ENCODE peak calls at places on chromosomes 7 and 10, in six cellular contexts. U, F, Q, L, R and J are unnamed samples.

GRCh38 chr10:49161411-49161997 is 26.7 kb downstream of the TMEM273 start:
- DNase-seq in Q (no peak), U (peak), L (no peak), F (peak), R (no peak), J (peak)

GRCh38 chr10:66353422-66353821 is 572.4 kb upstream of the LRRTM3 start:
- DNase-seq in R (no peak), Q (no peak), L (no peak), U (no peak), F (no peak), J (no peak)

GRCh38 chr7:157752832-157753291 is 416.1 kb downstream of the DNAJB6 start:
- DNase-seq in Q (no peak), F (no peak), U (peak), L (no peak), R (no peak), J (no peak)

GRCh38 chr10:132868995-132869394 is 73.4 kb downstream of the CFAP46 start:
- DNase-seq in U (no peak), L (no peak), R (no peak), F (no peak), Q (no peak), J (no peak)

GRCh38 chr7:151710646-151711434 is 166.1 kb downstream of the PRKAG2 start:
- DNase-seq in U (no peak), L (no peak), F (no peak), R (no peak), Q (no peak), J (no peak)

GRCh38 chr7:130383187-130383980 is 3.1 kb downstream of the CPA1 start:
- DNase-seq in U (no peak), L (peak), R (no peak), F (no peak), Q (no peak), J (no peak)

GRCh38 chr7:38391751-38392150 is 118.3 kb upstream of the TARP start:
- DNase-seq in L (no peak), F (no peak), Q (no peak), R (no peak), U (no peak), J (no peak)

GRCh38 chr10:94183666-94184264 is 179.0 kb downstream of the NOC3L start:
- DNase-seq in L (no peak), U (peak), Q (no peak), R (no peak), F (no peak), J (no peak)

GRCh38 chr7:133478591-133479135 is 225.8 kb downstream of the EXOC4 start:
- DNase-seq in L (no peak), F (no peak), U (no peak), Q (no peak), R (peak), J (no peak)

GRCh38 chr7:82389847-82390246 is 53.7 kb downstream of the CACNA2D1 start:
- DNase-seq in L (no peak), U (peak), F (no peak), Q (no peak), R (no peak), J (no peak)

GRCh38 chr7:34720289-34720688 is 62.3 kb downstream of the NPSR1 start:
- DNase-seq in R (no peak), Q (no peak), F (no peak), L (no peak), U (no peak), J (no peak)

GRCh38 chr10:17963431-17963830 is 11.7 kb downstream of the SLC39A12 start:
- DNase-seq in Q (no peak), U (no peak), L (no peak), F (no peak), R (no peak), J (no peak)

GRCh38 chr10:116053910-116054309 is 219.1 kb downstream of the GFRA1 start:
- DNase-seq in R (no peak), U (no peak), Q (no peak), F (no peak), L (no peak), J (no peak)

GRCh38 chr7:83649701-83650100 is 762 bp upstream of the SEMA3E start:
- DNase-seq in L (no peak), U (no peak), R (no peak), F (no peak), Q (no peak), J (no peak)

GRCh38 chr10:18328941-18329340 is 188.7 kb downstream of the CACNB2 start:
- DNase-seq in R (no peak), F (no peak), L (no peak), Q (no peak), U (no peak), J (no peak)

GRCh38 chr7:25922296-25922695 is 229.7 kb upstream of the NFE2L3 start:
- DNase-seq in F (no peak), R (no peak), L (no peak), Q (no peak), U (no peak), J (no peak)

GRCh38 chr10:77163670-77164348 is 473.8 kb downstream of the KCNMA1 start:
- DNase-seq in F (no peak), U (peak), L (no peak), Q (peak), R (no peak), J (peak)

GRCh38 chr7:73770002-73770859 is at the start of gene CLDN3:
- DNase-seq in R (peak), L (no peak), F (no peak), U (no peak), Q (peak), J (no peak)

GRCh38 chr7:19969859-19970493 is 196.6 kb upstream of the TMEM196 start:
- DNase-seq in F (no peak), Q (peak), U (peak), R (no peak), L (no peak), J (no peak)

GRCh38 chr7:33986951-33987948 is 81.9 kb downstream of the BMPER start:
- DNase-seq in Q (peak), L (no peak), U (peak), F (no peak), R (no peak), J (no peak)

GRCh38 chr7:2114052-2114451 is 118.7 kb downstream of the MAD1L1 start:
- DNase-seq in F (no peak), R (no peak), L (no peak), Q (peak), U (peak), J (peak)

GRCh38 chr10:33115720-33116119 is 157.7 kb upstream of the ITGB1 start:
- DNase-seq in Q (no peak), L (no peak), U (peak), R (no peak), F (no peak), J (no peak)

GRCh38 chr10:35574924-35575352 is 30.2 kb upstream of the GJD4 start:
- DNase-seq in L (no peak), R (no peak), F (no peak), U (peak), Q (no peak), J (peak)

GRCh38 chr7:142866361-142867096 is 11.7 kb downstream of the EPHB6 start:
- DNase-seq in F (no peak), Q (no peak), U (peak), R (no peak), L (peak), J (peak)

GRCh38 chr7:73899731-73900142 is 38.8 kb downstream of the TMEM270 start:
- DNase-seq in F (no peak), R (no peak), L (no peak), U (no peak), Q (no peak), J (no peak)

GRCh38 chr10:44569193-44570091 is 184.5 kb upstream of the CXCL12 start:
- DNase-seq in U (peak), L (no peak), Q (no peak), F (peak), R (no peak), J (peak)

GRCh38 chr10:103448751-103449150 is 3.4 kb downstream of the CALHM2 start:
- DNase-seq in L (no peak), U (peak), Q (no peak), R (no peak), F (no peak), J (no peak)

GRCh38 chr10:69179089-69179742 is 818 bp upstream of the SUPV3L1 start:
- DNase-seq in Q (no peak), L (peak), F (no peak), R (no peak), U (no peak), J (no peak)

GRCh38 chr7:158827411-158828342 is 1.6 kb downstream of the ESYT2 start:
- DNase-seq in F (no peak), L (peak), Q (no peak), R (no peak), U (peak), J (peak)

GRCh38 chr7:83579740-83580139 is 69.2 kb downstream of the SEMA3E start:
- DNase-seq in Q (no peak), L (no peak), F (no peak), U (peak), R (no peak), J (peak)

GRCh38 chr7:47477191-47478016 is 104.5 kb downstream of the TNS3 start:
- DNase-seq in R (no peak), Q (no peak), L (no peak), F (no peak), U (no peak), J (no peak)